ENCODE peak calls at places on chromosome 10, in nine cellular contexts. One of them, this sample, is unnamed.

GRCh38 chr10:89079991-89080390 is 89.4 kb downstream of the FAS start:
- DNase-seq in transverse colon: no peak
- DNase-seq in tibial nerve: no peak
- DNase-seq in uterus: no peak
- DNase-seq in right lobe of liver: no peak
- DNase-seq in adrenal gland: no peak
- DNase-seq in endothelial cell of umbilical vein: peak
- DNase-seq in H54: no peak
- DNase-seq in K562: no peak
- DNase-seq in this sample: no peak

GRCh38 chr10:34940436-34940835 is 125.3 kb upstream of the PARD3 start:
- DNase-seq in endothelial cell of umbilical vein: no peak
- DNase-seq in tibial nerve: no peak
- DNase-seq in adrenal gland: no peak
- DNase-seq in K562: no peak
- DNase-seq in transverse colon: no peak
- DNase-seq in H54: no peak
- DNase-seq in right lobe of liver: no peak
- DNase-seq in uterus: no peak
- DNase-seq in this sample: no peak

GRCh38 chr10:15439381-15439837 is 68.3 kb upstream of the FAM171A1 start:
- DNase-seq in endothelial cell of umbilical vein: peak
- DNase-seq in right lobe of liver: peak
- DNase-seq in adrenal gland: peak
- DNase-seq in K562: peak
- DNase-seq in transverse colon: peak
- DNase-seq in tibial nerve: no peak
- DNase-seq in uterus: peak
- DNase-seq in H54: no peak
- DNase-seq in this sample: peak

GRCh38 chr10:25867321-25867720 is 66.7 kb upstream of the MYO3A start:
- DNase-seq in right lobe of liver: no peak
- DNase-seq in endothelial cell of umbilical vein: no peak
- DNase-seq in adrenal gland: no peak
- DNase-seq in H54: no peak
- DNase-seq in K562: no peak
- DNase-seq in uterus: no peak
- DNase-seq in tibial nerve: no peak
- DNase-seq in transverse colon: no peak
- DNase-seq in this sample: no peak

GRCh38 chr10:62511238-62511637 is 137.1 kb downstream of the ZNF365 start:
- DNase-seq in K562: no peak
- DNase-seq in right lobe of liver: no peak
- DNase-seq in adrenal gland: no peak
- DNase-seq in endothelial cell of umbilical vein: no peak
- DNase-seq in transverse colon: no peak
- DNase-seq in tibial nerve: no peak
- DNase-seq in H54: no peak
- DNase-seq in uterus: no peak
- DNase-seq in this sample: no peak

GRCh38 chr10:26627320-26627719 is 70.2 kb upstream of the PDSS1 start:
- DNase-seq in K562: peak
- DNase-seq in adrenal gland: no peak
- DNase-seq in transverse colon: no peak
- DNase-seq in uterus: no peak
- DNase-seq in H54: no peak
- DNase-seq in tibial nerve: no peak
- DNase-seq in right lobe of liver: no peak
- DNase-seq in endothelial cell of umbilical vein: no peak
- DNase-seq in this sample: no peak

GRCh38 chr10:4623757-4624420 is 202.1 kb upstream of the AKR1E2 start:
- DNase-seq in K562: no peak
- DNase-seq in uterus: no peak
- DNase-seq in endothelial cell of umbilical vein: no peak
- DNase-seq in H54: no peak
- DNase-seq in adrenal gland: no peak
- DNase-seq in transverse colon: no peak
- DNase-seq in tibial nerve: no peak
- DNase-seq in right lobe of liver: no peak
- DNase-seq in this sample: no peak

GRCh38 chr10:14584643-14585042 is 190.1 kb downstream of the FAM107B start:
- DNase-seq in endothelial cell of umbilical vein: no peak
- DNase-seq in K562: no peak
- DNase-seq in tibial nerve: no peak
- DNase-seq in adrenal gland: no peak
- DNase-seq in right lobe of liver: no peak
- DNase-seq in H54: no peak
- DNase-seq in uterus: no peak
- DNase-seq in transverse colon: no peak
- DNase-seq in this sample: no peak

GRCh38 chr10:59109826-59110225 is 66.6 kb upstream of the PHYHIPL start:
- DNase-seq in right lobe of liver: no peak
- DNase-seq in tibial nerve: no peak
- DNase-seq in endothelial cell of umbilical vein: no peak
- DNase-seq in transverse colon: no peak
- DNase-seq in K562: no peak
- DNase-seq in adrenal gland: no peak
- DNase-seq in uterus: no peak
- DNase-seq in H54: no peak
- DNase-seq in this sample: no peak

GRCh38 chr10:13001041-13001886 is at the start of gene CCDC3:
- DNase-seq in right lobe of liver: peak
- DNase-seq in endothelial cell of umbilical vein: no peak
- DNase-seq in K562: peak
- DNase-seq in adrenal gland: no peak
- DNase-seq in uterus: peak
- DNase-seq in tibial nerve: no peak
- DNase-seq in transverse colon: no peak
- DNase-seq in H54: no peak
- DNase-seq in this sample: peak

GRCh38 chr10:96613565-96613964 is 26.8 kb upstream of the TM9SF3 start:
- DNase-seq in tibial nerve: no peak
- DNase-seq in uterus: no peak
- DNase-seq in adrenal gland: peak
- DNase-seq in H54: no peak
- DNase-seq in right lobe of liver: no peak
- DNase-seq in K562: no peak
- DNase-seq in transverse colon: no peak
- DNase-seq in endothelial cell of umbilical vein: no peak
- DNase-seq in this sample: no peak

GRCh38 chr10:77350711-77351119 is 286.9 kb downstream of the KCNMA1 start:
- DNase-seq in H54: peak
- DNase-seq in K562: peak
- DNase-seq in tibial nerve: peak
- DNase-seq in transverse colon: no peak
- DNase-seq in adrenal gland: peak
- DNase-seq in right lobe of liver: no peak
- DNase-seq in uterus: peak
- DNase-seq in endothelial cell of umbilical vein: peak
- DNase-seq in this sample: no peak

GRCh38 chr10:98425511-98426352 is 10.8 kb upstream of the PYROXD2 start:
- DNase-seq in K562: peak
- DNase-seq in uterus: no peak
- DNase-seq in transverse colon: peak
- DNase-seq in adrenal gland: peak
- DNase-seq in H54: peak
- DNase-seq in endothelial cell of umbilical vein: peak
- DNase-seq in tibial nerve: no peak
- DNase-seq in right lobe of liver: no peak
- DNase-seq in this sample: no peak

GRCh38 chr10:71273506-71273905 is 45.6 kb upstream of the SLC29A3 start:
- DNase-seq in tibial nerve: no peak
- DNase-seq in uterus: no peak
- DNase-seq in H54: no peak
- DNase-seq in adrenal gland: no peak
- DNase-seq in endothelial cell of umbilical vein: no peak
- DNase-seq in transverse colon: no peak
- DNase-seq in right lobe of liver: no peak
- DNase-seq in K562: no peak
- DNase-seq in this sample: no peak

GRCh38 chr10:95236068-95236903 is 42.2 kb downstream of the ACSM6 start:
- DNase-seq in transverse colon: no peak
- DNase-seq in uterus: no peak
- DNase-seq in endothelial cell of umbilical vein: peak
- DNase-seq in adrenal gland: no peak
- DNase-seq in H54: no peak
- DNase-seq in K562: no peak
- DNase-seq in tibial nerve: no peak
- DNase-seq in right lobe of liver: no peak
- DNase-seq in this sample: no peak

DNA sequence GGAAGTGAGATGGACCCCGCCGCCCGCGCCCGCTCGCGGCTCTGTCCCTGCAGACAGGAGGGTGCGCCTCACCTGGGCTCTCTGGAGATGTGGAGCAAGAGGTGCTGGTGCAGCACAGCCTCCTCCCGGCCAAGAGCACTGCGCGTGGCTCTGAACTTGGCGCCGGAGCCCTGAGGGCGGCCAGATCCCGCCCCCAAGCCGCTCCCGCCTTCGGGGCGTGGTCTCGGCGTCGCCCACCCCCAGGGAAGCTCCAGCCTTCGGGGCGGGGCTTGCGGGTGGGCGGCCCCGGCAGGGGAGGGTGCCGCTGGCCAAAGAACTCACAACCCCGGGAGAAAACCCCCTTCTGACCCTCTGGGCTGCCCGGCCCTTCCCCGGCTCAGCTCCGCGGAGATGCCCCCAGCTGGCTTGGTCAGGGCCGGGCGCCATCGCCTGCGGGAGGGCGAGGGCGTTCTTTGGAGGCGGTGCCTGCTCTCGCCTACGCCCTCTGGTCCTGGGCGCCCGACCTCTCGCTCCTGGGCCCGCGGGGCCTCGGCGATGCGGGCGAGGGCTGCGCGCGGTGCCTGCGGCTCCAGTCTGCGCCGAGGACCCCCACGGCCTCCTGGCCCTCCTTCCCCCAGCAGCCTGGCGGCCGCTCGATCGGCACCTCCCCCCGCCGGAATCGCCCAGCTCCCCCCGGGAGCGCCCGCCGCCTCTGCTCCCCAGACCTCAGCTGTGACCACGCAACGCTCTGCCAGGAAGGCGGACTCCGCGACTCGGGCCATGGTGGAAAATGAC is at the start of gene ZNF488:
- DNase-seq in right lobe of liver: peak
- DNase-seq in uterus: peak
- DNase-seq in adrenal gland: peak
- DNase-seq in K562: peak
- DNase-seq in H54: peak
- DNase-seq in endothelial cell of umbilical vein: peak
- DNase-seq in transverse colon: peak
- DNase-seq in tibial nerve: peak
- DNase-seq in this sample: peak
- TF ChIP-seq POLR2A in right lobe of liver: peak
- TF ChIP-seq POLR2A in uterus: peak
- TF ChIP-seq POLR2A in adrenal gland: peak
- TF ChIP-seq POLR2A in K562: no peak
- TF ChIP-seq POLR2A in H54: peak
- TF ChIP-seq POLR2A in endothelial cell of umbilical vein: no peak
- TF ChIP-seq POLR2A in transverse colon: no peak
- TF ChIP-seq POLR2A in tibial nerve: peak
- TF ChIP-seq POLR2A in this sample: peak

DNA sequence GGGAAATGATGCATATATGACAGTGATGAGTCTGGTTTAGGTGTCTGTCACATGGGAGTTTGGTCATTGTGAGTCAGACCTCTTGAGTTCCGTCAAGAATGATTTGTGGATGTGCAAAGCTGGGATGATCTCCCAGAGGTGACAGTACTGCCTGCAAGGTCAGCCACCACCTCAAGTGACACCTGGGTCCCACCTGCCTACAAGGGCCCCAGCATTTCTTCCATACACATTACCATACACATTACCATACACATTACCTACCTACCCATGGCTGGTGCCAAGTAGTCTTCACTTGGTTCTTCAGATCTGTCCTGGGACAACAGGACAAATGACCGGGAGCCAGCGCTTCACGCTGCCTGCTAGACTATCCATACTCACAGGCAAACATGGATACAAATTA is 128.4 kb downstream of the ADAM12 start:
- DNase-seq in right lobe of liver: no peak
- DNase-seq in uterus: no peak
- DNase-seq in tibial nerve: no peak
- DNase-seq in transverse colon: no peak
- DNase-seq in K562: no peak
- DNase-seq in H54: no peak
- DNase-seq in adrenal gland: no peak
- DNase-seq in endothelial cell of umbilical vein: no peak
- DNase-seq in this sample: no peak
- TF ChIP-seq POLR2A in right lobe of liver: no peak
- TF ChIP-seq POLR2A in uterus: no peak
- TF ChIP-seq POLR2A in tibial nerve: no peak
- TF ChIP-seq POLR2A in transverse colon: no peak
- TF ChIP-seq POLR2A in K562: no peak
- TF ChIP-seq POLR2A in H54: no peak
- TF ChIP-seq POLR2A in adrenal gland: no peak
- TF ChIP-seq POLR2A in endothelial cell of umbilical vein: no peak
- TF ChIP-seq POLR2A in this sample: no peak

GRCh38 chr10:123147635-123148413 is at the start of gene HMX2:
- DNase-seq in H54: no peak
- DNase-seq in tibial nerve: no peak
- DNase-seq in uterus: no peak
- DNase-seq in endothelial cell of umbilical vein: no peak
- DNase-seq in adrenal gland: no peak
- DNase-seq in K562: no peak
- DNase-seq in transverse colon: no peak
- DNase-seq in right lobe of liver: no peak
- DNase-seq in this sample: no peak
- TF ChIP-seq POLR2A in H54: no peak
- TF ChIP-seq POLR2A in tibial nerve: no peak
- TF ChIP-seq POLR2A in uterus: no peak
- TF ChIP-seq POLR2A in endothelial cell of umbilical vein: no peak
- TF ChIP-seq POLR2A in adrenal gland: no peak
- TF ChIP-seq POLR2A in K562: no peak
- TF ChIP-seq POLR2A in transverse colon: no peak
- TF ChIP-seq POLR2A in right lobe of liver: no peak
- TF ChIP-seq POLR2A in this sample: no peak

GRCh38 chr10:3324572-3324971 is 152.0 kb upstream of the PITRM1 start:
- DNase-seq in K562: no peak
- DNase-seq in tibial nerve: no peak
- DNase-seq in adrenal gland: no peak
- DNase-seq in H54: no peak
- DNase-seq in transverse colon: no peak
- DNase-seq in endothelial cell of umbilical vein: no peak
- DNase-seq in uterus: no peak
- DNase-seq in right lobe of liver: no peak
- DNase-seq in this sample: no peak

GRCh38 chr10:3319811-3320226 is 147.2 kb upstream of the PITRM1 start:
- DNase-seq in tibial nerve: no peak
- DNase-seq in K562: no peak
- DNase-seq in right lobe of liver: no peak
- DNase-seq in uterus: no peak
- DNase-seq in adrenal gland: no peak
- DNase-seq in H54: no peak
- DNase-seq in transverse colon: no peak
- DNase-seq in endothelial cell of umbilical vein: no peak
- DNase-seq in this sample: no peak

GRCh38 chr10:3325954-3326353 is 153.4 kb upstream of the PITRM1 start:
- DNase-seq in right lobe of liver: no peak
- DNase-seq in endothelial cell of umbilical vein: no peak
- DNase-seq in H54: no peak
- DNase-seq in K562: no peak
- DNase-seq in adrenal gland: no peak
- DNase-seq in transverse colon: no peak
- DNase-seq in tibial nerve: no peak
- DNase-seq in uterus: no peak
- DNase-seq in this sample: no peak

GRCh38 chr10:3321123-3321522 is 148.5 kb upstream of the PITRM1 start:
- DNase-seq in uterus: no peak
- DNase-seq in right lobe of liver: no peak
- DNase-seq in transverse colon: no peak
- DNase-seq in tibial nerve: no peak
- DNase-seq in endothelial cell of umbilical vein: no peak
- DNase-seq in H54: no peak
- DNase-seq in K562: no peak
- DNase-seq in adrenal gland: no peak
- DNase-seq in this sample: no peak

GRCh38 chr10:3323865-3324498 is 151.4 kb upstream of the PITRM1 start:
- DNase-seq in uterus: peak
- DNase-seq in H54: peak
- DNase-seq in right lobe of liver: no peak
- DNase-seq in endothelial cell of umbilical vein: no peak
- DNase-seq in K562: no peak
- DNase-seq in transverse colon: no peak
- DNase-seq in adrenal gland: no peak
- DNase-seq in tibial nerve: no peak
- DNase-seq in this sample: no peak
- TF ChIP-seq POLR2A in uterus: no peak
- TF ChIP-seq POLR2A in H54: no peak
- TF ChIP-seq POLR2A in right lobe of liver: no peak
- TF ChIP-seq POLR2A in endothelial cell of umbilical vein: no peak
- TF ChIP-seq POLR2A in K562: no peak
- TF ChIP-seq POLR2A in transverse colon: no peak
- TF ChIP-seq POLR2A in adrenal gland: no peak
- TF ChIP-seq POLR2A in tibial nerve: no peak
- TF ChIP-seq POLR2A in this sample: no peak